ENCODE peak calls at places on chromosomes 7 and 10, in five cellular contexts. K is esophagus squamous epithelium, L is fibroblast of lung, Z is RWPE1, T is mammary epithelial cell. H is an unnamed sample.

GRCh38 chr10:116891208-116891607 is 41.9 kb downstream of the ENO4 start:
- DNase-seq in Z (peak; percentile 77), L (peak; percentile 94), K (no peak), T (peak; percentile 80), H (no peak)

GRCh38 chr7:149355390-149356048 is 93.5 kb downstream of the ZNF783 start:
- DNase-seq in Z (peak; percentile 43), K (no peak), T (peak; percentile 85), L (no peak), H (no peak)

GRCh38 chr7:151454306-151454705 is 14.4 kb upstream of the CRYGN start:
- DNase-seq in L (no peak), K (no peak), Z (no peak), T (no peak), H (no peak)

GRCh38 chr7:38335490-38336135 is 62.2 kb upstream of the TARP start:
- DNase-seq in T (peak; percentile 75), Z (peak; percentile 31), L (peak; percentile 80), K (peak; percentile 34), H (peak; percentile 52)

GRCh38 chr10:97483526-97483925 is 14.7 kb downstream of the MMS19 start:
- DNase-seq in L (no peak), Z (no peak), T (peak; percentile 23), K (no peak), H (no peak)

GRCh38 chr10:95542761-95543160 is 18.4 kb downstream of the SORBS1 start:
- DNase-seq in Z (no peak), L (no peak), K (no peak), T (no peak), H (no peak)

GRCh38 chr7:105723582-105723981 is 142.3 kb upstream of the EFCAB10 start:
- DNase-seq in K (no peak), T (no peak), L (peak; percentile 19), Z (no peak), H (no peak)

GRCh38 chr7:83204715-83205114 is 42.0 kb upstream of the PCLO start:
- DNase-seq in T (peak; percentile 34), L (no peak), Z (no peak), K (no peak), H (no peak)

GRCh38 chr7:23863209-23863798 is 153.3 kb downstream of the STK31 start:
- DNase-seq in Z (peak; percentile 47), K (no peak), L (peak; percentile 74), T (peak; percentile 20), H (no peak)

GRCh38 chr10:87734987-87735827 is 75.5 kb downstream of the PAPSS2 start:
- DNase-seq in K (no peak), Z (peak; percentile 61), T (peak; percentile 18), L (peak; percentile 68), H (no peak)

GRCh38 chr10:63703113-63703670 is 182.0 kb downstream of the REEP3 start:
- DNase-seq in T (no peak), Z (no peak), L (peak; percentile 76), K (no peak), H (no peak)

GRCh38 chr7:94022550-94022949 is 18.4 kb upstream of the BET1 start:
- DNase-seq in L (no peak), T (peak; percentile 52), K (no peak), Z (no peak), H (no peak)

GRCh38 chr10:102602272-102603045 is 41.8 kb upstream of the TRIM8 start:
- DNase-seq in K (no peak), T (no peak), L (peak; percentile 51), Z (no peak), H (no peak)

GRCh38 chr7:144819566-144819965 is 16.3 kb downstream of the TPK1 start:
- DNase-seq in Z (no peak), L (no peak), K (no peak), T (no peak), H (no peak)

GRCh38 chr7:29102554-29103151 is 43.7 kb downstream of the CPVL start:
- DNase-seq in T (no peak), L (peak; percentile 78), Z (no peak), K (no peak), H (peak; percentile 7)

GRCh38 chr7:118052330-118052729 is 131.6 kb upstream of the LSM8 start:
- DNase-seq in L (no peak), Z (no peak), T (no peak), K (no peak), H (no peak)

GRCh38 chr10:120598377-120598776 is 141.3 kb downstream of the PLPP4 start:
- DNase-seq in L (no peak), Z (no peak), T (no peak), K (no peak), H (no peak)

GRCh38 chr7:48042216-48042615 is 6.9 kb downstream of the C7orf57 start:
- DNase-seq in L (no peak), T (peak; percentile 26), Z (no peak), K (no peak), H (no peak)

GRCh38 chr10:119208553-119208940 is 1.2 kb downstream of the GRK5 start:
- DNase-seq in L (no peak), T (no peak), Z (peak; percentile 34), K (no peak), H (no peak)

GRCh38 chr10:29702288-29703164 is 67.8 kb upstream of the SVIL start:
- DNase-seq in L (peak; percentile 51), K (no peak), Z (no peak), T (no peak), H (no peak)
- H3K27ac ChIP-seq in L (no peak overlapping the region), K (peak overlapping the region; percentile 32), Z (no peak overlapping the region), T (no peak overlapping the region), H (no peak overlapping the region)

GRCh38 chr7:111140091-111140870 is 49.4 kb downstream of the LRRN3 start:
- DNase-seq in Z (no peak), T (no peak), K (no peak), L (no peak), H (no peak)

GRCh38 chr7:111137296-111138195 is 46.6 kb downstream of the LRRN3 start:
- DNase-seq in T (peak; percentile 66), L (peak; percentile 8), K (no peak), Z (no peak), H (no peak)

GRCh38 chr7:111132833-111133232 is 41.9 kb downstream of the LRRN3 start:
- DNase-seq in K (no peak), L (peak; percentile 30), T (peak; percentile 20), Z (no peak), H (no peak)

GRCh38 chr7:111138196-111138569 is 47.3 kb downstream of the LRRN3 start:
- DNase-seq in K (no peak), Z (no peak), L (peak; percentile 44), T (peak; percentile 55), H (no peak)
- H3K27ac ChIP-seq in K (peak overlapping the region; percentile 3), Z (no peak overlapping the region), L (peak overlapping the region; percentile 8), T (peak overlapping the region; percentile 29), H (peak overlapping the region; percentile 53)

GRCh38 chr10:26453850-26454249 is 15.7 kb downstream of the APBB1IP start:
- DNase-seq in Z (no peak), L (no peak), T (no peak), K (no peak), H (no peak)

GRCh38 chr10:26454891-26455290 is 16.8 kb downstream of the APBB1IP start:
- DNase-seq in Z (no peak), T (no peak), L (no peak), K (no peak), H (no peak)

GRCh38 chr10:26451903-26452302 is 13.8 kb downstream of the APBB1IP start:
- DNase-seq in L (no peak), Z (no peak), T (no peak), K (no peak), H (no peak)

GRCh38 chr10:26457088-26457487 is 18.9 kb downstream of the APBB1IP start:
- DNase-seq in K (no peak), L (no peak), Z (no peak), T (no peak), H (no peak)

DNA sequence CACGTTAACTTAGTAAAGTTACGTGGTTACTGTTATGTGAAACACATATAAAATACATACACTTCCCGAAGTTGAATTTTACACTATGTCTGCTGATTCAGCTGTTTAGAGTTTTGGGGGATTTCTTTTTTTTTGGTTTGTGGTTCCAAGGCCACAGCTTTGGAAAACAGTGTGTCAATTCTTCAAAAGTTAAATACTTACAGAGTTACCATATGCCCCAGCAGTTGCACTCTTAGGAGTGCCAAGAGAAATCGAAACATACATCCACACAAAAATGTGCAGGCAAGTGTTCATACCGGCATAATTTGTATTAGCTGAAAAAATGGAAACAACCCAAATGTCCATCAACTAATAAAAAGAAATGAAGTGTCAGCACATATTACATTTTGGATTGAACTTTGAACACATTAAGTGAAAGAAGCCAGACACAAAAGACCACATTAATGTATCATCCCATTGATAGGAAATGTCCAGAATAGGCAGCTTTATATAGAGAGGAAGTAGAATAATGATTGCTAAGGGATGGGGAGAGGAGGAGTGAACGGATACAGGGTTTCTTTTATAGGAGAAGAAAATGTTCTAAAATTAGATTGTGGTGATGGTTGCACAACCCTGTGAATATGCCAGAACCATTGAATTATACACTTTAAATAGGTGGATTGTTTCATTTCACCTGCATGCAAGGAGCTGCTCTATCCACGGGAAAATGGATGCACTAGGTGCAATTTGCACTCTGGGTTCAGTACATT is 17.6 kb downstream of the APBB1IP start:
- DNase-seq in K (no peak), T (no peak), L (no peak), Z (no peak), H (no peak)
- H3K27ac ChIP-seq in K (no peak overlapping the region), T (no peak overlapping the region), L (no peak overlapping the region), Z (no peak overlapping the region), H (no peak overlapping the region)

GRCh38 chr10:72364239-72364777 is 9.6 kb upstream of the DNAJB12 start:
- DNase-seq in K (peak; percentile 61), T (peak; percentile 92), L (peak; percentile 93), Z (peak; percentile 88), H (peak; percentile 70)
- H3K27ac ChIP-seq in K (peak overlapping the region; percentile 77), T (peak overlapping the region; percentile 67), L (peak overlapping the region; percentile 85), Z (peak overlapping the region; percentile 73), H (no peak overlapping the region)

GRCh38 chr10:132702601-132703304 is 83.2 kb downstream of the NKX6-2 start:
- DNase-seq in K (no peak), Z (peak; percentile 41), T (no peak), L (no peak), H (no peak)
- H3K27ac ChIP-seq in K (no peak overlapping the region), Z (peak overlapping the region; percentile 48), T (no peak overlapping the region), L (no peak overlapping the region), H (no peak overlapping the region)

GRCh38 chr10:78314651-78315050 is 281.0 kb downstream of the RPS24 start:
- DNase-seq in L (no peak), Z (no peak), K (no peak), T (no peak), H (no peak)

GRCh38 chr10:78318305-78318704 is 284.6 kb downstream of the RPS24 start:
- DNase-seq in T (no peak), L (no peak), Z (no peak), K (no peak), H (no peak)

GRCh38 chr10:78313636-78314035 is 280.0 kb downstream of the RPS24 start:
- DNase-seq in K (no peak), Z (no peak), T (no peak), L (no peak), H (no peak)

GRCh38 chr10:78319371-78319770 is 285.7 kb downstream of the RPS24 start:
- DNase-seq in Z (no peak), T (no peak), L (no peak), K (no peak), H (no peak)

GRCh38 chr10:78316451-78316931 is 282.8 kb downstream of the RPS24 start:
- DNase-seq in L (peak; percentile 34), K (no peak), T (no peak), Z (no peak), H (no peak)
- H3K27ac ChIP-seq in L (no peak overlapping the region), K (peak overlapping the region; percentile 67), T (no peak overlapping the region), Z (no peak overlapping the region), H (no peak overlapping the region)

H was measured in caudate nucleus.